ENCODE peak calls at places on chromosomes 3 and 15, in five cellular contexts. B is IMR-90, J is T-helper 1 cell, V is kidney, P is NCI-H345. Z is an unnamed sample.
A peak's percentile ranks its signal among the peaks of the same experiment; 100 is the strongest.

GRCh38 chr3:22980346-22980745 is 222.8 kb upstream of the UBE2E2 start:
- DNase-seq in J (no peak), V (no peak), B (peak; percentile 24), P (no peak), Z (no peak)

GRCh38 chr3:71064976-71065763 is 518.4 kb downstream of the FOXP1 start:
- DNase-seq in P (peak; percentile 51), B (peak; percentile 41), J (peak; percentile 56), V (peak; percentile 86), Z (no peak)

GRCh38 chr3:178558637-178559036 is 22.4 kb downstream of the KCNMB2 start:
- DNase-seq in P (peak; percentile 88), J (no peak), V (no peak), B (no peak), Z (no peak)

GRCh38 chr3:131216340-131216739 is 165.2 kb upstream of the NUDT16 start:
- DNase-seq in V (no peak), B (no peak), J (no peak), P (no peak), Z (no peak)

GRCh38 chr15:79053894-79054293 is 36.7 kb downstream of the RASGRF1 start:
- DNase-seq in P (no peak), J (no peak), V (no peak), B (no peak), Z (peak; percentile 72)

GRCh38 chr15:34046471-34047145 is 7.6 kb upstream of the AVEN start:
- DNase-seq in B (no peak), J (no peak), P (no peak), V (no peak), Z (no peak)

GRCh38 chr3:25587526-25587925 is 77.2 kb downstream of the TOP2B start:
- DNase-seq in B (no peak), J (no peak), V (no peak), P (no peak), Z (no peak)

GRCh38 chr15:25345943-25346342 is 92.9 kb downstream of the UBE3A start:
- DNase-seq in B (peak; percentile 4), J (no peak), V (no peak), P (no peak), Z (peak; percentile 97)

GRCh38 chr15:73346735-73347312 is 21.9 kb downstream of the HCN4 start:
- DNase-seq in V (no peak), J (peak; percentile 40), B (peak; percentile 20), P (no peak), Z (no peak)

GRCh38 chr15:51917493-51917892 is 54.1 kb downstream of the LEO1 start:
- DNase-seq in B (peak; percentile 30), P (peak; percentile 39), J (no peak), V (no peak), Z (peak; percentile 17)

GRCh38 chr3:14301558-14301957 is 100.8 kb upstream of the SLC6A6 start:
- DNase-seq in B (peak; percentile 18), J (no peak), V (no peak), P (no peak), Z (no peak)

GRCh38 chr3:36891651-36892268 is 53.1 kb downstream of the TRANK1 start:
- DNase-seq in P (no peak), J (no peak), V (no peak), B (no peak), Z (no peak)

GRCh38 chr15:78079296-78080087 is 2.0 kb upstream of the TBC1D2B start:
- DNase-seq in P (no peak), J (no peak), B (no peak), V (no peak), Z (no peak)

Z was measured in G401.